ENCODE peak calls at places on chromosomes 4 and X, in five cellular contexts. R is neuronal stem cell, J is H7, P is left colon, N is prostate gland. U is an unnamed sample.

GRCh38 chr4:151034829-151035228 is 19.7 kb upstream of the LRBA start:
- DNase-seq in J (no peak), R (no peak), P (no peak), N (no peak), U (no peak)

GRCh38 chrX:119240356-119240755 is 4.3 kb downstream of the PGRMC1 start:
- DNase-seq in R (no peak), J (no peak), N (no peak), P (no peak), U (no peak)

GRCh38 chr4:58564695-58565094 is 1454.5 kb upstream of the IGFBP7 start:
- DNase-seq in N (no peak), J (no peak), R (no peak), P (no peak), U (no peak)

GRCh38 chr4:4461850-4462249 is 74.9 kb downstream of the NSG1 start:
- DNase-seq in P (peak), N (no peak), R (no peak), J (no peak), U (no peak)

GRCh38 chr4:89039735-89040338 is 17.1 kb downstream of the FAM13A start:
- DNase-seq in R (no peak), N (no peak), P (no peak), J (no peak), U (no peak)

GRCh38 chr4:150217192-150217591 is 138.9 kb downstream of the DCLK2 start:
- DNase-seq in N (no peak), P (no peak), J (no peak), R (peak), U (peak)

GRCh38 chr4:112564706-112565270 is 48.8 kb upstream of the NEUROG2 start:
- DNase-seq in J (peak), P (no peak), N (no peak), R (no peak), U (no peak)

GRCh38 chr4:40310225-40310624 is 24.9 kb upstream of the CHRNA9 start:
- DNase-seq in J (no peak), R (no peak), N (no peak), P (no peak), U (no peak)

GRCh38 chr4:86359944-86360478 is at the start of gene MAPK10:
- DNase-seq in P (peak), N (peak), R (peak), J (peak), U (peak)

GRCh38 chr4:11218692-11219091 is 210.0 kb downstream of the HS3ST1 start:
- DNase-seq in R (no peak), N (no peak), P (no peak), J (peak), U (no peak)

GRCh38 chrX:118727686-118728339 is 407 bp downstream of the IL13RA1 start:
- DNase-seq in R (no peak), N (peak), J (no peak), P (peak), U (peak)

GRCh38 chr4:8427262-8427661 is 13.3 kb downstream of the ACOX3 start:
- DNase-seq in J (no peak), N (no peak), R (no peak), P (no peak), U (no peak)

GRCh38 chrX:8988456-8988855 is 45.5 kb downstream of the FAM9B start:
- DNase-seq in J (no peak), N (peak), P (peak), R (no peak), U (peak)

GRCh38 chr4:38957239-38957815 is 74.9 kb downstream of the TMEM156 start:
- DNase-seq in R (no peak), J (no peak), P (no peak), N (no peak), U (no peak)

GRCh38 chrX:150692296-150692695 is 900 bp upstream of the MTMR1 start:
- DNase-seq in R (no peak), J (no peak), N (no peak), P (no peak), U (no peak)

GRCh38 chrX:18702362-18703195 is 4.9 kb upstream of the PPEF1 start:
- DNase-seq in P (no peak), N (peak), R (no peak), J (no peak), U (no peak)

GRCh38 chrX:111869639-111870034 is 6.3 kb upstream of the TRPC5OS start:
- DNase-seq in P (peak), J (peak), N (peak), R (peak), U (peak)

GRCh38 chr4:156898373-156899117 is 73.1 kb downstream of the PDGFC start:
- DNase-seq in R (no peak), J (no peak), P (no peak), N (no peak), U (no peak)

GRCh38 chrX:14963447-14964236 is 90.4 kb downstream of the MOSPD2 start:
- DNase-seq in N (no peak), R (no peak), J (no peak), P (no peak), U (no peak)

GRCh38 chr4:186840222-186840701 is 116.6 kb upstream of the FAT1 start:
- DNase-seq in N (no peak), J (no peak), P (peak), R (no peak), U (no peak)

GRCh38 chrX:135688137-135688536 is 25.3 kb upstream of the CT45A1 start:
- DNase-seq in N (no peak), R (no peak), P (peak), J (no peak), U (peak)

GRCh38 chrX:115268421-115268820 is 21.1 kb upstream of the LUZP4 start:
- DNase-seq in N (no peak), R (no peak), J (peak), P (no peak), U (peak)